ENCODE peak calls at places on chromosome 1, in nine cellular contexts. D is A172; C is HFFc6; L is iris pigment epithelial cell; I is fibroblast of villous mesenchyme; S is naive thymus-derived CD8-positive, alpha-beta T cell; Q is OCI-M1; Z is iPS DF 6.9; V is Calu3. O is an unnamed sample.
A peak's percentile ranks its signal among the peaks of the same experiment; 100 is the strongest.

GRCh38 chr1:209875510-209875909 is 47.7 kb downstream of the UTP25 start:
- DNase-seq in Z (peak; percentile 41), V (peak; percentile 31), D (peak; percentile 86), I (peak; percentile 66), S (no peak), Q (peak; percentile 53), L (peak; percentile 71), C (peak; percentile 58), O (peak; percentile 38)

GRCh38 chr1:161905269-161905884 is 118.3 kb downstream of the OLFML2B start:
- DNase-seq in C (peak; percentile 7), L (peak; percentile 51), D (no peak), S (no peak), Z (peak; percentile 9), V (peak; percentile 60), I (no peak), Q (peak; percentile 61), O (no peak)

GRCh38 chr1:115717541-115717940 is 51.0 kb downstream of the CASQ2 start:
- DNase-seq in I (peak; percentile 64), D (no peak), C (no peak), Q (peak; percentile 46), V (peak; percentile 70), S (peak; percentile 18), L (peak; percentile 46), Z (peak; percentile 33), O (no peak)

GRCh38 chr1:89721351-89721750 is 88.4 kb downstream of the LRRC8C start:
- DNase-seq in L (peak; percentile 77), S (no peak), C (peak; percentile 45), D (peak; percentile 51), Q (peak; percentile 59), Z (no peak), V (no peak), I (peak; percentile 70), O (no peak)

GRCh38 chr1:202268817-202269216 is 72.9 kb downstream of the UBE2T start:
- DNase-seq in I (no peak), V (no peak), S (no peak), Q (no peak), L (no peak), Z (no peak), D (no peak), C (no peak), O (no peak)

GRCh38 chr1:40664167-40664537 is 1.3 kb downstream of the RIMS3 start:
- DNase-seq in C (no peak), I (no peak), L (no peak), V (no peak), Q (no peak), Z (no peak), S (no peak), D (no peak), O (no peak)

GRCh38 chr1:92493139-92493538 is 6.4 kb upstream of the GFI1 start:
- DNase-seq in I (no peak), C (no peak), Z (no peak), S (no peak), L (no peak), Q (no peak), D (no peak), V (no peak), O (no peak)

GRCh38 chr1:32881871-32882850 is 4.1 kb upstream of the HPCA start:
- DNase-seq in L (no peak), C (no peak), I (no peak), S (no peak), V (no peak), Q (no peak), Z (no peak), D (no peak), O (no peak)

GRCh38 chr1:24362982-24363614 is 43.9 kb downstream of the GRHL3 start:
- DNase-seq in Q (no peak), I (peak; percentile 70), D (peak; percentile 60), V (no peak), C (peak; percentile 86), Z (no peak), S (no peak), L (peak; percentile 96), O (peak; percentile 23)

GRCh38 chr1:178465011-178465410 is 31.8 kb downstream of the CLEC20A start:
- DNase-seq in S (no peak), I (peak; percentile 45), D (no peak), Z (no peak), V (no peak), Q (no peak), C (peak; percentile 53), L (peak; percentile 74), O (no peak)

GRCh38 chr1:243447342-243447741 is 191.5 kb downstream of the SDCCAG8 start:
- DNase-seq in I (peak; percentile 74), V (no peak), C (no peak), Q (no peak), D (peak; percentile 25), Z (no peak), L (peak; percentile 78), S (no peak), O (no peak)

GRCh38 chr1:44294588-44295007 is 60.5 kb downstream of the ERI3 start:
- DNase-seq in S (no peak), V (no peak), Z (peak; percentile 50), L (peak; percentile 24), I (peak; percentile 44), Q (peak; percentile 38), D (peak; percentile 32), C (peak; percentile 85), O (no peak)

GRCh38 chr1:209326876-209327275 is 256.6 kb upstream of the CAMK1G start:
- DNase-seq in Q (no peak), C (no peak), V (no peak), S (no peak), Z (no peak), L (no peak), D (no peak), I (no peak), O (no peak)

O was measured in amniotic stem cell.